ENCODE peak calls at places on chromosome 3, in six cellular contexts. O is IMR-90, N is spleen, Z is mammary epithelial cell, X is coronary artery, U is Peyer's patch. A is an unnamed sample.

GRCh38 chr3:59267021-59267420 is 217.2 kb upstream of the CFAP20DC start:
- DNase-seq in O (no peak), N (no peak), Z (no peak), X (no peak), U (no peak), A (no peak)

GRCh38 chr3:187000711-187001151 is 70.4 kb downstream of the ST6GAL1 start:
- DNase-seq in O (no peak), N (no peak), Z (no peak), X (peak), U (no peak), A (no peak)

GRCh38 chr3:14837188-14837587 is 18.4 kb downstream of the FGD5 start:
- DNase-seq in O (no peak), N (no peak), Z (no peak), X (no peak), U (no peak), A (no peak)

GRCh38 chr3:141076821-141077571 is 25.8 kb downstream of the SPSB4 start:
- DNase-seq in O (peak), N (peak), Z (no peak), X (no peak), U (no peak), A (no peak)

GRCh38 chr3:108477511-108478147 is 32.8 kb downstream of the MYH15 start:
- DNase-seq in O (peak), N (no peak), Z (peak), X (no peak), U (peak), A (no peak)

GRCh38 chr3:115275897-115276296 is 128.8 kb upstream of the ZBTB20 start:
- DNase-seq in O (peak), N (no peak), Z (no peak), X (no peak), U (no peak), A (no peak)

GRCh38 chr3:57038466-57039164 is 21.8 kb upstream of the SPATA12 start:
- DNase-seq in O (no peak), N (peak), Z (no peak), X (no peak), U (no peak), A (no peak)

GRCh38 chr3:196513697-196514349 is 1.3 kb downstream of the SMCO1 start:
- DNase-seq in O (peak), N (no peak), Z (no peak), X (no peak), U (no peak), A (no peak)

GRCh38 chr3:150409527-150410310 is 1.6 kb downstream of the TSC22D2 start:
- DNase-seq in O (peak), N (peak), Z (peak), X (peak), U (peak), A (peak)

GRCh38 chr3:51706788-51707731 is at the start of gene GRM2:
- DNase-seq in O (peak), N (peak), Z (peak), X (peak), U (peak), A (peak)

DNA sequence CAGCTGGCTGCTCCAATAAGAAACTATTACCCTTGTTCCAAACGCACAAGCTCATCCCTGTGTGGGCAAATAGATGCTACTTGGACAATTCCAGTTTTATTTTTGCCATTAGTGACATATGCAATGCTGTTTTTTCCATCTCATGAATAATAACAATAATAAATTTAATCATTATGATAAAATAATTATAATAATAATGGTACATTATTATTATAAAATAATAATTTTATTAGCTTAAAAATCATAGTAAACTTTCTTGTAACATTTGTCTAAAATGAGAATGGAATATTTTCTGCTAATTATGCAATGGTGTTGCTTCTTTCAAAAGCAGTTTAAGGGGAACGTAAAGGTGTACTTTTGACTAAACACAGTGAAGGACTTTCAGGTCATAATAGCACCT is 290.2 kb upstream of the STT3B start:
- DNase-seq in O (no peak), N (no peak), Z (no peak), X (no peak), U (no peak), A (no peak)
- TF ChIP-seq CTCF in O (no peak), N (no peak), Z (no peak), X (no peak), U (no peak), A (no peak)

DNA sequence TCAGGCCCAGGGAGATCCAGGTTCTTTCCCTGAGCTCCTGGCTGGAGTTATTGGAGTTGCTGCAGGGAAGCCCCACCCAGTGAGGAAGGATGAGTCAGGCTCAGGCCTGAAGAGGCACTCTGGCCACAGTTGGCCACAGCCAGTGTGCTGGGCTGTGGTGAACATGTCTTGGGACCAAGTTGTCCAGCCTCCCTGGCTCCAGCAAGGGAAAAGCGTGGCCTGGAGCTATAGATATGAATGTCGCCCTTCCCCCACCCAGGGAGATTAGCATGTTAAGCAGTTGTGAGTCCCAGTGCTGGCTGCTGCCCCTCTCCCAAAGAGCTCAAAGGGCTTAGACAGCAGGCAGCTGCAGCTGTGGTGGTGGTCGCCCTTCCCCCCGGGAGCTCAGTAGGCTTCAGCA is 963.2 kb downstream of the ROBO2 start:
- DNase-seq in O (no peak), N (no peak), Z (peak), X (no peak), U (no peak), A (no peak)
- H3K4me3 ChIP-seq in O (no peak), N (no peak), Z (no peak), X (no peak), U (no peak), A (no peak)

DNA sequence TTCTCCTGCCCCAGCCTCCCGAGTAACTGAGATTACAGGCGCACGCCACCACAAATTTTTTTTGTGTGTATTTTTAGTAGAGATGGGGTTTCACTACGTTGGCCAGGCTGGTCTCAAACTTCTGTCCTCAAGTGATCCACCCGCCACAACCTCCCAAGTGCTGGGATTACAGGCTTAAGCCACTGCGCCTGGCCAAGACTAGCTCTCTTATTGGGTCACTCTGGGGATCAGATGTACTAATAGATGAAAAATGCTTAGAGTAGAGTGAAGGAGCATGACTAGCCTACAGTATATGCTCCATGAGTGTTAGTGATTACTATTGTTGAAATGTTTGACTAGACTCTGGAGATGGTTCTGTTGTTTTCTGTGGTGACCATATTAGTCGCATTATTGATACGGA is 21.8 kb downstream of the RARB start:
- DNase-seq in O (no peak), N (no peak), Z (no peak), X (no peak), U (no peak), A (no peak)
- H3K27ac ChIP-seq in O (no peak), N (peak), Z (no peak), X (peak), U (no peak), A (no peak)

GRCh38 chr3:101223016-101223415 is 97.4 kb downstream of the IMPG2 start:
- DNase-seq in O (no peak), N (no peak), Z (no peak), X (no peak), U (no peak), A (no peak)
- TF ChIP-seq CTCF in O (no peak), N (no peak), Z (no peak), X (no peak), U (no peak), A (no peak)

GRCh38 chr3:71127052-71127451 is 456.5 kb downstream of the FOXP1 start:
- DNase-seq in O (no peak), N (no peak), Z (no peak), X (no peak), U (no peak), A (no peak)
- H3K4me3 ChIP-seq in O (no peak), N (no peak), Z (no peak), X (peak), U (no peak), A (peak)

GRCh38 chr3:120298996-120299395 is 14.0 kb upstream of the GPR156 start:
- DNase-seq in O (no peak), N (no peak), Z (no peak), X (no peak), U (no peak), A (no peak)
- H3K27ac ChIP-seq in O (no peak), N (no peak), Z (no peak), X (no peak), U (no peak), A (no peak)

GRCh38 chr3:188664795-188665194 is 507.0 kb upstream of the TPRG1 start:
- DNase-seq in O (no peak), N (no peak), Z (no peak), X (no peak), U (no peak), A (no peak)
- TF ChIP-seq CTCF in O (peak), N (no peak), Z (peak), X (no peak), U (peak), A (no peak)

GRCh38 chr3:157543491-157544035 is 40.3 kb upstream of the VEPH1 start:
- DNase-seq in O (no peak), N (no peak), Z (no peak), X (no peak), U (no peak), A (no peak)
- H3K4me3 ChIP-seq in O (peak), N (no peak), Z (peak), X (peak), U (peak), A (peak)

DNA sequence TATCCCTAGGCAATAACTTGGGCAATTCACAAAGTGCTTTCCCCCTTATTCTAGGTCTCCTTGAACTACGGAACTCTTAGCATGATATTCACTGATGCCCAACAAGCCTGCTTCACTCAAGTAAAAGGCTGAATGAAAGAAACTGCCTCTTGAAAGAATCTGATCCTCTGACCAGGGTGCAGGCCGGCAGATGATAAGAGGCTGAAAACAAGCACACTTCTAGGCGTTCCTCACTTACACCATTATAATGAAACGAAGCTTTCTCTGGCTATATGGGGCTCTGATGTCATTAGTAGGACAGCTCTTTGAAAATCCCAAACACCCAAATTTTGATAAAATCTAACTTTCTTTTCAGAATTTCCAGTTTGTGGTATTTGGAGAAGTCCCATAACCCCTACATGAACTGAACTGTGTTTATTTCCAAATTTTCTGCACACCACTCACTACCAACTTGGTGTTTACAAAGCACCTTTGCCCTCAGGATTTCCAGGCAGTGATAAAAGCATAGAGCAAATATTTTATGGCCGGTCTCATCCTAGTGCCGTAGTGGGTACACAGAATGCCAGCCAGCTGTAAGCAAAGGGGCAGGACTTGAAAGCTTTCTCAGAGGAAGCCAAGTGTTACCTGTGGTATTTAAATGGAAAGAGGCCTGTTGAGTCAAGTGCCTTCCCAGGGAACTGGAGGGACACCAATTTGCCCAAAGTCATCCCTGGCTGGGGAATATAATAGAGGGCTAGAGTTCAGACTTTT is 28.2 kb downstream of the MAGI1 start:
- DNase-seq in O (no peak), N (no peak), Z (peak), X (no peak), U (no peak), A (no peak)
- H3K27ac ChIP-seq in O (no peak), N (peak), Z (peak), X (no peak), U (no peak), A (no peak)

A was measured in dorsolateral prefrontal cortex.